ENCODE peak calls at places on chromosomes 11 and 22, in seven cellular contexts. One of them, this sample, is unnamed.

GRCh38 chr11:17401841-17402240 is 13.4 kb upstream of the KCNJ11 start:
- DNase-seq in heart right ventricle: no peak
- DNase-seq in COR-L47: no peak
- DNase-seq in NCI-H526: no peak
- DNase-seq in cardiac muscle cell: no peak
- DNase-seq in effector memory CD8-positive, alpha-beta T cell: no peak
- DNase-seq in DND-41: no peak
- DNase-seq in this sample: no peak

GRCh38 chr11:66362481-66363147 is 8.9 kb downstream of the SLC29A2 start:
- DNase-seq in DND-41: no peak
- DNase-seq in COR-L47: no peak
- DNase-seq in NCI-H526: no peak
- DNase-seq in effector memory CD8-positive, alpha-beta T cell: no peak
- DNase-seq in cardiac muscle cell: no peak
- DNase-seq in heart right ventricle: no peak
- DNase-seq in this sample: no peak

GRCh38 chr11:65128182-65129145 is 5.9 kb downstream of the SYVN1 start:
- DNase-seq in DND-41: no peak
- DNase-seq in effector memory CD8-positive, alpha-beta T cell: no peak
- DNase-seq in heart right ventricle: no peak
- DNase-seq in NCI-H526: no peak
- DNase-seq in COR-L47: no peak
- DNase-seq in cardiac muscle cell: no peak
- DNase-seq in this sample: no peak

GRCh38 chr11:110297082-110297725 is 790 bp upstream of the RDX start:
- DNase-seq in DND-41: no peak
- DNase-seq in effector memory CD8-positive, alpha-beta T cell: no peak
- DNase-seq in cardiac muscle cell: no peak
- DNase-seq in heart right ventricle: no peak
- DNase-seq in NCI-H526: peak
- DNase-seq in COR-L47: no peak
- DNase-seq in this sample: no peak

GRCh38 chr11:114091791-114092397 is 32.4 kb downstream of the ZBTB16 start:
- DNase-seq in COR-L47: no peak
- DNase-seq in cardiac muscle cell: no peak
- DNase-seq in DND-41: no peak
- DNase-seq in effector memory CD8-positive, alpha-beta T cell: no peak
- DNase-seq in heart right ventricle: no peak
- DNase-seq in NCI-H526: no peak
- DNase-seq in this sample: peak

GRCh38 chr22:22756109-22756508 is 111.7 kb downstream of the GGTLC2 start:
- DNase-seq in effector memory CD8-positive, alpha-beta T cell: no peak
- DNase-seq in heart right ventricle: no peak
- DNase-seq in COR-L47: no peak
- DNase-seq in DND-41: no peak
- DNase-seq in NCI-H526: no peak
- DNase-seq in cardiac muscle cell: no peak
- DNase-seq in this sample: no peak

GRCh38 chr11:19679952-19680823 is 32.4 kb upstream of the NAV2 start:
- DNase-seq in DND-41: no peak
- DNase-seq in heart right ventricle: peak
- DNase-seq in cardiac muscle cell: peak
- DNase-seq in NCI-H526: no peak
- DNase-seq in effector memory CD8-positive, alpha-beta T cell: no peak
- DNase-seq in COR-L47: no peak
- DNase-seq in this sample: peak

GRCh38 chr11:79939111-79939510 is 498.3 kb upstream of the TENM4 start:
- DNase-seq in heart right ventricle: no peak
- DNase-seq in DND-41: no peak
- DNase-seq in effector memory CD8-positive, alpha-beta T cell: no peak
- DNase-seq in cardiac muscle cell: no peak
- DNase-seq in COR-L47: no peak
- DNase-seq in NCI-H526: no peak
- DNase-seq in this sample: no peak

GRCh38 chr11:121512468-121513465 is 60.0 kb upstream of the SORL1-AS1 start:
- DNase-seq in cardiac muscle cell: no peak
- DNase-seq in COR-L47: no peak
- DNase-seq in effector memory CD8-positive, alpha-beta T cell: no peak
- DNase-seq in heart right ventricle: no peak
- DNase-seq in NCI-H526: no peak
- DNase-seq in DND-41: no peak
- DNase-seq in this sample: no peak

GRCh38 chr22:22112533-22113294 is 130.1 kb upstream of the TOP3B start:
- DNase-seq in heart right ventricle: no peak
- DNase-seq in DND-41: no peak
- DNase-seq in COR-L47: no peak
- DNase-seq in NCI-H526: no peak
- DNase-seq in effector memory CD8-positive, alpha-beta T cell: no peak
- DNase-seq in cardiac muscle cell: no peak
- DNase-seq in this sample: no peak

GRCh38 chr11:76889414-76889975 is 28.8 kb downstream of the ACER3 start:
- DNase-seq in COR-L47: no peak
- DNase-seq in cardiac muscle cell: peak
- DNase-seq in DND-41: no peak
- DNase-seq in NCI-H526: peak
- DNase-seq in effector memory CD8-positive, alpha-beta T cell: no peak
- DNase-seq in heart right ventricle: no peak
- DNase-seq in this sample: no peak

GRCh38 chr11:117094776-117095175 is 3.5 kb downstream of the SIK3 start:
- DNase-seq in COR-L47: no peak
- DNase-seq in effector memory CD8-positive, alpha-beta T cell: no peak
- DNase-seq in cardiac muscle cell: peak
- DNase-seq in heart right ventricle: no peak
- DNase-seq in NCI-H526: no peak
- DNase-seq in DND-41: no peak
- DNase-seq in this sample: peak

GRCh38 chr22:38612217-38613006 is 42.4 kb upstream of the DMC1 start:
- DNase-seq in effector memory CD8-positive, alpha-beta T cell: no peak
- DNase-seq in COR-L47: no peak
- DNase-seq in DND-41: no peak
- DNase-seq in NCI-H526: no peak
- DNase-seq in cardiac muscle cell: no peak
- DNase-seq in heart right ventricle: no peak
- DNase-seq in this sample: no peak

GRCh38 chr22:35601743-35602633 is 15.1 kb downstream of the MB start:
- DNase-seq in heart right ventricle: no peak
- DNase-seq in effector memory CD8-positive, alpha-beta T cell: no peak
- DNase-seq in NCI-H526: no peak
- DNase-seq in DND-41: no peak
- DNase-seq in cardiac muscle cell: peak
- DNase-seq in COR-L47: no peak
- DNase-seq in this sample: no peak